ENCODE peak calls at places on chromosome 3, in eight cellular contexts. V is tibial nerve; Q is mucosa of descending colon; D is body of pancreas; Y is mesothelial cell of epicardium; J is CD8-positive, alpha-beta T cell; W is neural crest cell; C is lower lobe of right lung. G is an unnamed sample.
A peak's percentile ranks its signal among the peaks of the same experiment; 100 is the strongest.

GRCh38 chr3:133938770-133939495 is 43.3 kb upstream of the RAB6B start:
- DNase-seq in C (no peak), J (peak; percentile 42), W (no peak), Q (no peak), Y (peak; percentile 35), V (no peak), D (no peak), G (no peak)

GRCh38 chr3:46947981-46948791 is 28.4 kb downstream of the CCDC12 start:
- DNase-seq in V (no peak), D (peak; percentile 84), Y (no peak), Q (peak; percentile 80), J (peak; percentile 79), W (no peak), C (peak; percentile 82), G (no peak)

GRCh38 chr3:38247366-38248035 is 18.1 kb upstream of the SLC22A13 start:
- DNase-seq in W (no peak), Q (no peak), J (no peak), C (no peak), D (no peak), V (no peak), Y (no peak), G (no peak)

GRCh38 chr3:100782906-100783305 is 73.6 kb downstream of the TFG start:
- DNase-seq in V (no peak), J (no peak), D (no peak), Y (no peak), W (no peak), C (no peak), Q (no peak), G (no peak)

GRCh38 chr3:27095588-27096222 is 273.5 kb downstream of the NEK10 start:
- DNase-seq in D (no peak), C (no peak), W (no peak), V (no peak), Y (no peak), Q (no peak), J (no peak), G (no peak)

GRCh38 chr3:114307222-114307840 is 13.5 kb downstream of the TIGIT start:
- DNase-seq in J (no peak), Y (no peak), W (no peak), Q (no peak), C (no peak), V (no peak), D (no peak), G (no peak)

GRCh38 chr3:101813817-101814440 is 34.9 kb downstream of the NXPE3 start:
- DNase-seq in J (no peak), W (no peak), Y (no peak), C (no peak), D (no peak), Q (no peak), V (no peak), G (no peak)

GRCh38 chr3:46383946-46384330 is 13.2 kb downstream of the CCR5 start:
- DNase-seq in C (no peak), Y (no peak), J (no peak), Q (no peak), W (no peak), V (no peak), D (no peak), G (no peak)

GRCh38 chr3:136070953-136071949 is 105.7 kb downstream of the PPP2R3A start:
- DNase-seq in J (no peak), Y (no peak), V (no peak), W (no peak), C (no peak), D (no peak), Q (no peak), G (no peak)

GRCh38 chr3:167644611-167645010 is 9.1 kb downstream of the WDR49 start:
- DNase-seq in C (no peak), W (no peak), Q (no peak), D (no peak), V (no peak), Y (no peak), J (no peak), G (no peak)

GRCh38 chr3:175149675-175150074 is 290.5 kb downstream of the NAALADL2 start:
- DNase-seq in Y (peak; percentile 49), D (peak; percentile 43), W (no peak), V (no peak), J (no peak), Q (peak; percentile 77), C (peak; percentile 52), G (no peak)

GRCh38 chr3:123412811-123413588 is 35.9 kb downstream of the ADCY5 start:
- DNase-seq in Y (no peak), V (peak; percentile 24), W (no peak), Q (no peak), D (no peak), J (no peak), C (no peak), G (no peak)

GRCh38 chr3:14324224-14324944 is 78.0 kb upstream of the SLC6A6 start:
- DNase-seq in Y (no peak), W (no peak), J (no peak), D (no peak), Q (no peak), V (no peak), C (no peak), G (no peak)

GRCh38 chr3:69226071-69226470 is 103.7 kb upstream of the LMOD3 start:
- DNase-seq in J (no peak), W (no peak), Q (no peak), Y (no peak), D (no peak), C (no peak), V (no peak), G (no peak)

GRCh38 chr3:188243124-188243795 is 89.3 kb downstream of the LPP start:
- DNase-seq in J (no peak), Q (no peak), C (no peak), Y (no peak), D (no peak), W (no peak), V (no peak), G (no peak)

GRCh38 chr3:119326976-119327375 is 32.8 kb downstream of the ARHGAP31 start:
- DNase-seq in V (no peak), Y (no peak), Q (no peak), J (no peak), C (no peak), W (no peak), D (no peak), G (no peak)

GRCh38 chr3:120425877-120426276 is 24.9 kb downstream of the FSTL1 start:
- DNase-seq in W (no peak), C (no peak), V (no peak), D (no peak), Q (no peak), Y (no peak), J (no peak), G (no peak)

GRCh38 chr3:86968224-86968932 is 22.6 kb downstream of the VGLL3 start:
- DNase-seq in Q (no peak), D (no peak), C (no peak), J (no peak), W (no peak), Y (no peak), V (no peak), G (no peak)

GRCh38 chr3:118818386-118818785 is 216.3 kb downstream of the IGSF11 start:
- DNase-seq in J (no peak), V (no peak), C (no peak), D (no peak), Y (no peak), W (no peak), Q (no peak), G (no peak)

GRCh38 chr3:67901681-67902080 is 247.3 kb upstream of the SUCLG2 start:
- DNase-seq in C (no peak), W (no peak), J (no peak), Q (no peak), V (no peak), Y (no peak), D (no peak), G (no peak)
- TF ChIP-seq CTCF in C (peak; percentile 27), W (peak; percentile 34), J (peak; percentile 42), Q (no peak), V (no peak), Y (no peak), D (no peak), G (peak; percentile 37)

DNA sequence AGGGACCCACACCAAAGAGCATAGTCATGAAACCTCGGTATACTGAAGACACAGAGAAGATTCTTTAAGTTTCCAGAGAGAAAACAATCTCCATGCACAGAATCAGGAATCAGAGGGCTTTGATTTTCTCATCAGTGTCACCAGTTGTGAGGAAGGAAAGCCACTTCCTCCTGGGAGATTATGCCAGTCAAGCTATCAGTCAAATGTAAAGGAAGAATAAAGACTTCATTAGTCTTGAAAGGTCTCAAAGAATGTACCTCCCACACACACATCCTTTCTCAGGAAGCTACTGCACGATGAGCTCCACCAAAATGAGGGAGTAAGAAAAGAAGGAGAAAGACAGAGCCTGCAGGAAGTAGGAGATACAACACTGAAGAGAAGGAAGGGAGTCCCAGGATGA is 486.3 kb downstream of the SHQ1 start:
- DNase-seq in C (no peak), W (no peak), Y (no peak), D (no peak), Q (no peak), J (no peak), V (no peak), G (no peak)
- TF ChIP-seq CTCF in C (no peak), W (no peak), Y (no peak), D (no peak), Q (no peak), J (no peak), V (no peak), G (no peak)

GRCh38 chr3:11846281-11847034 is at the start of gene TAMM41:
- DNase-seq in J (peak; percentile 92), C (peak; percentile 95), Q (peak; percentile 93), V (peak; percentile 78), D (peak; percentile 87), W (peak; percentile 74), Y (peak; percentile 82), G (peak; percentile 77)
- TF ChIP-seq CTCF in J (peak; percentile 62), C (peak; percentile 86), Q (peak; percentile 74), V (peak; percentile 88), D (peak; percentile 97), W (peak; percentile 80), Y (peak; percentile 35), G (peak; percentile 74)

GRCh38 chr3:108497271-108497670 is 13.1 kb downstream of the MYH15 start:
- DNase-seq in Q (no peak), Y (no peak), D (no peak), J (no peak), C (no peak), W (no peak), V (no peak), G (no peak)
- TF ChIP-seq CTCF in Q (no peak), Y (no peak), D (no peak), J (no peak), C (no peak), W (no peak), V (no peak), G (no peak)